ENCODE peak calls at places on chromosome 4, in four cellular contexts. W is K562, G is GM12878, K is A549. I is an unnamed sample.

GRCh38 chr4:4869731-4870483 is 10.4 kb downstream of the MSX1 start:
- DNase-seq in G (no peak), K (no peak), W (no peak), I (no peak)

GRCh38 chr4:109022941-109023340 is 260.1 kb upstream of the ETNPPL start:
- DNase-seq in K (no peak), G (no peak), W (no peak), I (no peak)

GRCh38 chr4:20194079-20195013 is 57.4 kb upstream of the SLIT2 start:
- DNase-seq in W (no peak), K (no peak), G (no peak), I (no peak)

GRCh38 chr4:161629694-161630441 is 533.9 kb downstream of the FSTL5 start:
- DNase-seq in K (no peak), G (no peak), W (no peak), I (no peak)

GRCh38 chr4:3247399-3248177 is 1.4 kb upstream of the MSANTD1 start:
- DNase-seq in W (no peak), K (no peak), G (no peak), I (no peak)

GRCh38 chr4:118942465-118942864 is 53.8 kb downstream of the SYNPO2 start:
- DNase-seq in K (no peak), W (no peak), G (no peak), I (no peak)

GRCh38 chr4:140691369-140691768 is 64.8 kb downstream of the TBC1D9 start:
- DNase-seq in W (no peak), G (no peak), K (peak), I (peak)

GRCh38 chr4:39933689-39934590 is 43.8 kb downstream of the PDS5A start:
- DNase-seq in G (no peak), K (no peak), W (no peak), I (no peak)

GRCh38 chr4:67911638-67912037 is 27.8 kb upstream of the TMPRSS11D start:
- DNase-seq in W (no peak), K (no peak), G (no peak), I (no peak)

GRCh38 chr4:147599206-147599605 is 18.0 kb upstream of the TMEM184C start:
- DNase-seq in K (no peak), G (no peak), W (no peak), I (no peak)

GRCh38 chr4:156481845-156482244 is 489.8 kb downstream of the PDGFC start:
- DNase-seq in W (no peak), G (no peak), K (no peak), I (no peak)

GRCh38 chr4:93719552-93719951 is 109.0 kb upstream of the ATOH1 start:
- DNase-seq in W (no peak), K (no peak), G (no peak), I (no peak)

GRCh38 chr4:102429553-102429952 is 71.6 kb upstream of the NFKB1 start:
- DNase-seq in G (no peak), W (no peak), K (peak), I (no peak)

GRCh38 chr4:130197946-130198345 is 1102.0 kb downstream of the C4orf33 start:
- DNase-seq in W (no peak), G (no peak), K (no peak), I (no peak)

GRCh38 chr4:16794816-16795445 is 103.5 kb downstream of the LDB2 start:
- DNase-seq in K (peak), G (no peak), W (peak), I (peak)

GRCh38 chr4:119184128-119184527 is 28.4 kb upstream of the USP53 start:
- DNase-seq in W (no peak), G (no peak), K (no peak), I (no peak)

GRCh38 chr4:6777636-6778281 is 4.8 kb upstream of the KIAA0232 start:
- DNase-seq in K (no peak), G (no peak), W (no peak), I (peak)

GRCh38 chr4:93788712-93789111 is 39.8 kb upstream of the ATOH1 start:
- DNase-seq in W (peak), K (peak), G (no peak), I (peak)

GRCh38 chr4:10079951-10080873 is 36.4 kb downstream of the WDR1 start:
- DNase-seq in K (no peak), G (no peak), W (no peak), I (no peak)

GRCh38 chr4:158811704-158812103 is 42.9 kb downstream of the FNIP2 start:
- DNase-seq in G (no peak), W (peak), K (no peak), I (no peak)

GRCh38 chr4:30755306-30755705 is 35.1 kb downstream of the PCDH7 start:
- DNase-seq in K (no peak), W (no peak), G (no peak), I (no peak)

GRCh38 chr4:8644966-8645752 is 52.6 kb downstream of the CPZ start:
- DNase-seq in G (no peak), W (no peak), K (no peak), I (no peak)

GRCh38 chr4:77432702-77433101 is 172.9 kb upstream of the CXCL13 start:
- DNase-seq in G (no peak), W (no peak), K (no peak), I (peak)

GRCh38 chr4:46950826-46951225 is 41.8 kb upstream of the COX7B2 start:
- DNase-seq in G (no peak), W (no peak), K (no peak), I (no peak)

GRCh38 chr4:68361146-68361589 is 11.3 kb upstream of the YTHDC1 start:
- DNase-seq in K (peak), G (no peak), W (no peak), I (peak)

GRCh38 chr4:6419452-6420028 is 52.9 kb downstream of the PPP2R2C start:
- DNase-seq in G (no peak), W (no peak), K (peak), I (no peak)

GRCh38 chr4:135508006-135508714 is 1306.6 kb upstream of the PABPC4L start:
- DNase-seq in G (no peak), K (peak), W (no peak), I (no peak)

GRCh38 chr4:110020681-110021443 is 108.2 kb downstream of the EGF start:
- DNase-seq in W (no peak), G (no peak), K (no peak), I (no peak)

GRCh38 chr4:26261400-26261799 is 59.4 kb upstream of the RBPJ start:
- DNase-seq in W (no peak), G (no peak), K (no peak), I (no peak)

GRCh38 chr4:138702471-138702870 is 313.1 kb upstream of the NOCT start:
- DNase-seq in W (no peak), K (no peak), G (no peak), I (no peak)

GRCh38 chr4:55635760-55636621 is at the start of gene NMU:
- DNase-seq in K (peak), W (peak), G (no peak), I (peak)

GRCh38 chr4:128068927-128069326 is 7.8 kb downstream of the LARP1B start:
- DNase-seq in K (peak), W (peak), G (no peak), I (peak)

DNA sequence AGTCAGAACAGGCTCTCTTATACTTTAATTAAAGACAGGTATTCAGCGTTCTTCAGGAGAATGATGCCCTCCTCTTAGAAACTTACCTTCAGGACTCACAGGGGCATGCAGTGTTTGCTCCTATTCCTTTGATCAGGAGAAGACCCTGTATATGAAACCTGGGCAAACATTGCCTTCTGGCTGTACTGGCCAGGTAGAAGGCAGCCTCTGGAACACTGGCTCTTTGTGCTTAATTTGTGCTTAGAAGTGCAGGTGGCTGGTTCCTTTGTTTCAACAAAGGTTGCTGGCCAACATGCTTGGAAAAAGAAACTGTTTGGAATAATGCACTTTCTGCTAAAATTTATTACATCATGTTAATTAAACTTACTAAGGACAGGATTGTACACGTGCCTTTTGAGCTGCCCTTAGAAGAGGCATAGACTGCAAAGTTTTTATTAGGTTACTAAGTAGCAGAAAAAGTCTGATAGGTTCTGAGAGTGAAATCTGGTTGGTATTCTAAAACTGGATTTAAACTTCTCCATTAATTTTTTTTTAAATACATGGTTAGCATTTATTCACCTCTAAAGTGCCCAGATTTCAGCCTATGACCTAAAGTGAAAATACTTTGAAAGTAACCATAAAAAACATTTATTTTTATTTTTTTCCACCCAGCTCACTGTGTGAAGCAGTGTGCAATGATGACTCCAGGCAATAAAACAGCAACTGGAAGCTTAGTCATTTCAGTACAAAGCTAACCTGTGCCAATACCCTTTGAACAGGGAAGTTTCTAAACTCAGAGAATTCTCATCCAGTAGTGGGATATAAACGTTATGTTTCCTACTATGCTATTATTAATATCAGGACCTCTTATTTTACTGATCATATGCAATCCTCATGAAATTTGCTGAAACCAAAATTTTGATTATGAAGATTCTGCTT is 11.3 kb downstream of the RASSF6 start:
- DNase-seq in G (no peak), W (no peak), K (peak), I (peak)
- TF ChIP-seq SMC3 in G (no peak), W (no peak), K (no peak), I (no peak)

DNA sequence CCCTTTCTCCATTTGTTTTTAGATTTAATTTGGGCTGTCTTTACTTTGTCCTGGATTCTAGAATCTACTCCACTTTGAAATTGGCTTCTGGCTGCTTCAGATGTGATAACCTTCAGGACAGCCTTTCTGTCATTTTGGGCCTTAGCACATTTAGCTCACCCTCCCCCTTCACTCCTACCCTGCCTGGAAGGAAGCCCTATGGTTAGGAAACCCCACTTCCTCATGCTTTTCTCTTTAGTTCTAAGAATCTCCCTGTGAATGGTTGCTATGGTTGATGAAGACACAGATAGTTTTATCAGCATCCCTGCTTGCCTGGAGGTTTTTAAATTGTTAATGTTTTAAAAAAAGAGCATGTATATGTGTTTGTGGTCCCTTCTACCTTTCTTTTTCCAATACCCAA is 100.7 kb upstream of the PTPN13 start:
- DNase-seq in W (no peak), K (no peak), G (no peak), I (no peak)
- TF ChIP-seq CHD4 in W (no peak), K (no peak), G (no peak), I (no peak)

GRCh38 chr4:145525291-145525740 is 43.7 kb downstream of the SMAD1 start:
- DNase-seq in W (no peak), K (no peak), G (no peak), I (no peak)
- TF ChIP-seq SMC3 in W (no peak), K (no peak), G (no peak), I (no peak)

DNA sequence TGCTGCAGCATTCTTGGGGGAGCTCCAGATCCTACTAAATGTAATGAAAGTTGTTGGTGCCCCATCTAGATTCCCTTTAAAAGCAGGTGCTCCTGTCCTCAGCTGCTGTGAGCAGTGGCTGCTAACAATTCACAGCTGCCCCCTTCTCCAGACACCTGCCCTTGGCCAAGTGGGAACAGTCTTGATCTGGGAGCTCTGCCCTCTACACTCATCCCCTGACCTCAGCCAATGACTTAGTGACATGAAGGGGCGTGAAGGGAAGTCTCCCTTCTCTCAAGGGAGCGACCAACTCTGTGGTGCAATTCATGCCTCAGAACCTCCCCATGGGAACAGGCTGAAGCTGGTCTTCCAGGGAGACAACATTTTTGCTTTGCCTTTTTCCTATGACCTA is 125.7 kb downstream of the EIF4E start:
- DNase-seq in W (no peak), K (no peak), G (no peak), I (no peak)
- TF ChIP-seq CHD4 in W (no peak), K (no peak), G (no peak), I (no peak)

DNA sequence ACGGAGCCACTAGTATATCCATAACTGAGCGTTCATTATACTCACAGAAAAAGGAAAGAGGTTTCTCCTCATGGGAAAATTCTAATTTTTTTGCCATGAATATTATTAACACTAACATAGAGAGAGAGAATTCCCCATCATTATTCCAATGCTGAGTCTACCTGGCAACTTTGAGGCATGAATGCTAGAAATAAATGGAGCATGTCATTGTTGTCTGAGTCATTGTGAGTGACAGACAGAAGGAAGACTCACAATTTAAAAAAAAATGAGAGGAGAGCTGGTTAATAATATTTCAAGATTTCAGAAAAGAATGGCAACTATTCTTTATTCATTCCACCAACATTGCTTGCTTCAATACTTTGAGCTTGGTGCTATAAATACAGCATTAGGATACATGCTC is 170.3 kb upstream of the HS3ST1 start:
- DNase-seq in K (no peak), W (no peak), G (no peak), I (no peak)
- TF ChIP-seq SMC3 in K (no peak), W (no peak), G (no peak), I (no peak)

GRCh38 chr4:183300070-183300469 is 20.0 kb downstream of the CLDN22 start:
- DNase-seq in G (no peak), K (no peak), W (no peak), I (no peak)
- TF ChIP-seq CHD4 in G (no peak), K (no peak), W (no peak), I (no peak)